ENCODE peak calls at places on chromosomes 16 and 17, in eight cellular contexts. M, X, C, B, W, T, U and Q are unnamed samples.

GRCh38 chr17:44786551-44787081 is 27.8 kb downstream of the ADAM11 start:
- DNase-seq in T (no peak), X (no peak), W (no peak), C (peak), B (no peak), M (peak), U (no peak), Q (no peak)

GRCh38 chr17:45123930-45124796 is 8.2 kb downstream of the PLCD3 start:
- DNase-seq in U (peak), T (peak), W (peak), M (peak), X (peak), C (peak), B (no peak), Q (peak)

GRCh38 chr17:69539274-69539673 is 124.8 kb downstream of the MAP2K6 start:
- DNase-seq in T (no peak), M (no peak), X (no peak), U (no peak), C (no peak), W (no peak), B (no peak), Q (no peak)

GRCh38 chr16:7335991-7336634 is 3.5 kb downstream of the RBFOX1 start:
- DNase-seq in C (no peak), M (no peak), B (no peak), T (no peak), X (no peak), W (no peak), U (no peak), Q (no peak)

GRCh38 chr16:69626256-69626655 is 60.5 kb downstream of the NFAT5 start:
- DNase-seq in M (no peak), B (no peak), U (peak), C (no peak), T (no peak), X (no peak), W (no peak), Q (no peak)

GRCh38 chr17:65737451-65737850 is 176.0 kb upstream of the AXIN2 start:
- DNase-seq in C (no peak), T (no peak), M (no peak), B (no peak), W (no peak), U (no peak), X (no peak), Q (no peak)

GRCh38 chr16:10040136-10041080 is 141.8 kb downstream of the GRIN2A start:
- DNase-seq in C (peak), T (no peak), W (no peak), X (no peak), M (no peak), U (no peak), B (no peak), Q (no peak)

GRCh38 chr17:69809331-69809730 is 265.7 kb upstream of the KCNJ16 start:
- DNase-seq in U (no peak), C (no peak), M (no peak), X (no peak), W (no peak), B (no peak), T (no peak), Q (no peak)

GRCh38 chr17:73722163-73722562 is 77.9 kb upstream of the SDK2 start:
- DNase-seq in C (no peak), M (no peak), U (no peak), W (no peak), B (peak), X (no peak), T (no peak), Q (no peak)

GRCh38 chr16:72023962-72024361 is 15.4 kb downstream of the DHODH start:
- DNase-seq in T (no peak), U (no peak), X (no peak), M (no peak), W (no peak), B (no peak), C (no peak), Q (no peak)

GRCh38 chr16:30660424-30661251 is 2.4 kb downstream of the FBRS start:
- DNase-seq in M (peak), W (peak), T (no peak), X (no peak), B (peak), U (no peak), C (no peak), Q (no peak)

GRCh38 chr17:61335845-61336655 is 63.6 kb upstream of the TBX2 start:
- DNase-seq in B (no peak), T (no peak), W (peak), C (no peak), M (no peak), U (no peak), X (peak), Q (no peak)

DNA sequence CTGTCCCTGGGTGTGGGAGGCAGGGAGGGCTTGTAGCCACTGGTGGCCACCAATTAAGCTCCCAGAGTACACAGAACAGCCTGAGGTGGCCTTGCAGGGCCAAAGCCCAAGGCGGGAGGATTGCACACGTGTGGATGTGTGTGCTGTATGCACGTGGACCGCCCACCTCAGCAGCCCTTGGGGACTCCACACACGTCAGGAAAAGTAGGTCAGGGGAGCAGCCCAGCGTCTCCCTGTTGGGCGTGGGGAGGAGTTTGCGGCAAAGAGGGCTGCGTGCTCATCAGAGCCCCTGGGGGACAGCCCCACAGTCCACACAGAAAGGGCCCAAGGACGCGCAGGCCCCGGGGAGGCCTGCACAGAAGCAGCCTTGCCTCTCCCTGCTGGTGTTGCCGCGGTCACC is 19.6 kb downstream of the SBK1 start:
- DNase-seq in U (no peak), C (no peak), X (no peak), M (no peak), T (peak), B (no peak), W (no peak), Q (no peak)
- TF ChIP-seq CTCF in U (no peak), C (no peak), X (no peak), M (no peak), T (no peak), B (no peak), W (no peak), Q (no peak)

DNA sequence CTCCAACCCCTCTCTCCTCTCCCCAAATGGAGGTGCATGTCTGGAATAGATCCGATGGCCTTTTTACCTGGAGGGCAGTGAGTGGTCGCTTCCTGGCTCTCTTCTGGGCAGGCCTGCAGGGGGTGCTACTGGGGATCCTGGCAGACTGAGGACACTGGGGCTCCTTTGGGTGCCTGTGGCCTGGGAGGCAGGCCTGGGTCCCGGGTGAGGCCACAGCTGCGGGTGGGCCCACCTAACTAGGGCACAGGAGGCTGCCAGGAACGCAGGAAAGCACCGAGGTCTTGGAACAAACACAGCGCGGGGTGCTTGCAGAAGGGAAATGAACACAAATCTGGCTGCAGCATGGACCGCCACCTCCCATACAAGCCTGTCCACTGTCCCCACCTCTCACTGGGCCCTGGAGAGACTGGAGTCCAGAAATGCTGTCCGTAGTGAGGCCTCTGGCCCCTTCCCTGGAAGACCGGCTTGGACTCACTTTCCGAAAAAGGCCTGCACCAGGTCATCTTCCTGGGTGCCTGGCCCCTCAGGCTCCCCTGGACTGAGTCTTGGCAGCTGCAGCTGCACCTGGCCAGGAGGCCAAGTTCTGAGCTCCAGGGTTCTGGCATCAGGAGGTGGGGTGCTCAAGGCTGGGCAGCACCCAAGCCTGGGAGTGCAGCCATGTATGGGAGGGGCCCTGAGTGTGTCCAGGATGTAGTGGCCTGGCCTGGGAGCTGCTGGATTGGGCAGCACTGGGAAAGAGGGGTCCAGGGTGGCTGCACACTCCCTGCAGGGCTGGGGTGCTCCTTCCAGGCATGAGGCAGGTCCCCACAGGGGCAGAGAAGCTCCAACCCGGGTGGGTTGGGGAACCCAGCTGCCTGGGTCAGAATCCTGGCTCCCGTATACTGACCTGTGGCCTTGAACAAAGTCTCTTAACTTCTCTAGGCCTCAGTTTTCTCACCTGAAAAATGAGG is 195.1 kb downstream of the IRF8 start:
- DNase-seq in B (no peak), T (no peak), C (peak), W (no peak), M (peak), U (no peak), X (no peak), Q (no peak)
- TF ChIP-seq CTCF in B (peak), T (no peak), C (peak), W (no peak), M (no peak), U (no peak), X (no peak), Q (peak)

DNA sequence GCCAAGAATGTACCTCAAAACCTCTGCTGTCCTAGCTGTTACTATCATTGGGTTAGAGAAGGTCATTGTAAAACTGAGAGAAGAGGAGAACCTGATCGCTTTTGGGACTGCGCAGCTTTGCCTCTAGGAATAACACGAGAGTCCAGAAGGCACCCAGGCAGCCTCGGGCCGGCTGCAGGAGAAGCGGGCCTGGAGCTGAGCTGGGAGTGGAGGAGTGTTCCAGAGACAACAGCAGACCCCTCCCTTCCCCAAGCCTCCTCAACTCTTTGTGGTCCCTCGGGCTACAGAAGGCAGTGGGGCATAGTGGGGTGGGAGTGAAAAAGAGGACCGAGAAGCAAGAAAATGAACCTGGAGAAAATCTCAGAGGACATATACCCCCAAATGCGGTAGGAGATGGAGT is 13.1 kb upstream of the HOXB2 start:
- DNase-seq in M (no peak), X (no peak), U (no peak), C (no peak), B (no peak), T (no peak), W (no peak), Q (no peak)
- TF ChIP-seq CTCF in M (no peak), X (no peak), U (no peak), C (no peak), B (no peak), T (no peak), W (no peak), Q (no peak)

DNA sequence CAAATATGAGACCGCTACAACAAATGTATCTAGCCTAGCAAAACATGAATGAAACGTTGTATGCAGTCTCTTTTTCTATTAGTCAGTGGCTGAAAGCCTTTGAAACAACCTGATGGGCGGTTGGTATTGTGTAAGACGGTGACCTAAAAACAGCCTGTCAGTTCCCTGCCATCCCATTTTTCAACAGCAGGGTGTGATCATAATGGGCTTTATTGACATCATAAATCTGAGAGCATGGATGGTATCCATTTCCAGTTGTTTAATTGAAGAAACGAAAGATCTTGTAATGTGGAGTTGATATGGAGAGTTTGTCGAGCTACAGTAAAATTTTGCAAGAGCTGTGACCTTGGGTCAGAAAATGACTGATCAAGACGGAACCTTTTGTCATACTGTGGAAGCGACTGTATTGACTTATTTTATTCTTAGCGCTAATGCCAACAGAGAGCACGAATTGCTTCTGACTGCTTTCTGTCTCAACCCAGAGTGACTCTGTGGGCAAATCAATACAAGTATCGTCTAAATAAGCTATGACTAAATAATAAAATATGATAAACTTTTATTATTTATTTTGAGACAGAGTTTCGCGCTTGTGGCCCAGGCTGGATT is 12.3 kb upstream of the MEIOB start:
- DNase-seq in U (peak), B (no peak), M (no peak), T (no peak), X (no peak), W (peak), C (no peak), Q (no peak)
- TF ChIP-seq CTCF in U (peak), B (peak), M (no peak), T (no peak), X (no peak), W (no peak), C (peak), Q (peak)

GRCh38 chr17:5672141-5672540 is 87.8 kb upstream of the NLRP1 start:
- DNase-seq in X (no peak), C (peak), U (no peak), B (no peak), W (no peak), T (no peak), M (no peak), Q (no peak)

GRCh38 chr17:5665164-5665563 is 80.9 kb upstream of the NLRP1 start:
- DNase-seq in T (no peak), M (no peak), U (peak), B (no peak), W (no peak), X (no peak), C (no peak), Q (no peak)

GRCh38 chr17:5668557-5669138 is 84.3 kb upstream of the NLRP1 start:
- DNase-seq in U (no peak), C (no peak), B (no peak), T (no peak), W (no peak), M (no peak), X (no peak), Q (no peak)

GRCh38 chr17:5669191-5669590 is 84.9 kb upstream of the NLRP1 start:
- DNase-seq in M (no peak), W (no peak), C (no peak), X (no peak), T (no peak), B (no peak), U (no peak), Q (no peak)

GRCh38 chr17:5667871-5668270 is 83.6 kb upstream of the NLRP1 start:
- DNase-seq in W (no peak), B (no peak), M (no peak), U (no peak), C (peak), X (no peak), T (no peak), Q (no peak)
- TF ChIP-seq CTCF in W (peak), B (peak), M (no peak), U (no peak), C (peak), X (peak), T (no peak), Q (peak)